ENCODE peak calls at places on chromosomes 13 and 19, in six cellular contexts. One of them, this sample, is unnamed.

GRCh38 chr13:21686761-21687391 is 16.0 kb downstream of the FGF9 start:
- DNase-seq in right atrium auricular region: no peak
- DNase-seq in right lobe of liver: no peak
- DNase-seq in BJ: no peak
- DNase-seq in glutamatergic neuron: no peak
- DNase-seq in psoas muscle: no peak
- DNase-seq in this sample: no peak

GRCh38 chr19:18253716-18254115 is 20.5 kb downstream of the IQCN start:
- DNase-seq in right atrium auricular region: no peak
- DNase-seq in psoas muscle: no peak
- DNase-seq in glutamatergic neuron: no peak
- DNase-seq in BJ: no peak
- DNase-seq in right lobe of liver: no peak
- DNase-seq in this sample: no peak

GRCh38 chr13:28138756-28139470 is 568 bp downstream of the PAN3 start:
- DNase-seq in glutamatergic neuron: peak
- DNase-seq in BJ: peak
- DNase-seq in psoas muscle: peak
- DNase-seq in right lobe of liver: peak
- DNase-seq in right atrium auricular region: peak
- DNase-seq in this sample: peak

GRCh38 chr13:113105032-113105993 is at the start of gene F7:
- DNase-seq in BJ: no peak
- DNase-seq in glutamatergic neuron: no peak
- DNase-seq in right lobe of liver: peak
- DNase-seq in psoas muscle: no peak
- DNase-seq in right atrium auricular region: no peak
- DNase-seq in this sample: no peak

GRCh38 chr19:6226444-6227155 is 53.2 kb downstream of the MLLT1 start:
- DNase-seq in BJ: no peak
- DNase-seq in glutamatergic neuron: no peak
- DNase-seq in psoas muscle: peak
- DNase-seq in right lobe of liver: peak
- DNase-seq in right atrium auricular region: no peak
- DNase-seq in this sample: no peak

GRCh38 chr13:77696006-77696862 is 1.3 kb upstream of the SLAIN1 start:
- DNase-seq in right lobe of liver: no peak
- DNase-seq in BJ: no peak
- DNase-seq in psoas muscle: no peak
- DNase-seq in right atrium auricular region: no peak
- DNase-seq in glutamatergic neuron: no peak
- DNase-seq in this sample: no peak

GRCh38 chr19:35346193-35347052 is 1.3 kb upstream of the FFAR1 start:
- DNase-seq in BJ: no peak
- DNase-seq in psoas muscle: no peak
- DNase-seq in right atrium auricular region: no peak
- DNase-seq in right lobe of liver: peak
- DNase-seq in glutamatergic neuron: no peak
- DNase-seq in this sample: no peak

GRCh38 chr19:4633140-4633967 is 6.0 kb upstream of the TNFAIP8L1 start:
- DNase-seq in right lobe of liver: peak
- DNase-seq in glutamatergic neuron: peak
- DNase-seq in right atrium auricular region: peak
- DNase-seq in BJ: no peak
- DNase-seq in psoas muscle: peak
- DNase-seq in this sample: no peak

GRCh38 chr19:5144545-5145179 is 175.7 kb downstream of the KDM4B start:
- DNase-seq in glutamatergic neuron: peak
- DNase-seq in right atrium auricular region: no peak
- DNase-seq in BJ: no peak
- DNase-seq in right lobe of liver: peak
- DNase-seq in psoas muscle: no peak
- DNase-seq in this sample: no peak

GRCh38 chr19:29663861-29664752 is 1.2 kb upstream of the PLEKHF1 start:
- DNase-seq in BJ: no peak
- DNase-seq in right atrium auricular region: no peak
- DNase-seq in psoas muscle: no peak
- DNase-seq in right lobe of liver: no peak
- DNase-seq in glutamatergic neuron: no peak
- DNase-seq in this sample: no peak

GRCh38 chr19:18415177-18415867 is 3.9 kb upstream of the SSBP4 start:
- DNase-seq in BJ: no peak
- DNase-seq in right lobe of liver: peak
- DNase-seq in psoas muscle: peak
- DNase-seq in glutamatergic neuron: no peak
- DNase-seq in right atrium auricular region: peak
- DNase-seq in this sample: no peak

GRCh38 chr19:53511933-53512374 is 26.0 kb upstream of the ZNF331 start:
- DNase-seq in BJ: no peak
- DNase-seq in right atrium auricular region: peak
- DNase-seq in glutamatergic neuron: peak
- DNase-seq in psoas muscle: peak
- DNase-seq in right lobe of liver: no peak
- DNase-seq in this sample: no peak

GRCh38 chr13:29454931-29455481 is 140.5 kb downstream of the SLC7A1 start:
- DNase-seq in psoas muscle: no peak
- DNase-seq in glutamatergic neuron: no peak
- DNase-seq in right lobe of liver: no peak
- DNase-seq in right atrium auricular region: no peak
- DNase-seq in BJ: peak
- DNase-seq in this sample: no peak

GRCh38 chr13:94712812-94713555 is 639 bp upstream of the SOX21 start:
- DNase-seq in glutamatergic neuron: peak
- DNase-seq in BJ: peak
- DNase-seq in right atrium auricular region: no peak
- DNase-seq in psoas muscle: peak
- DNase-seq in right lobe of liver: peak
- DNase-seq in this sample: peak

GRCh38 chr19:14606627-14607026 is 23.7 kb downstream of the CLEC17A start:
- DNase-seq in psoas muscle: no peak
- DNase-seq in right atrium auricular region: no peak
- DNase-seq in BJ: no peak
- DNase-seq in right lobe of liver: no peak
- DNase-seq in glutamatergic neuron: no peak
- DNase-seq in this sample: no peak

GRCh38 chr13:33169273-33169980 is 116.1 kb downstream of the STARD13 start:
- DNase-seq in right atrium auricular region: no peak
- DNase-seq in psoas muscle: no peak
- DNase-seq in glutamatergic neuron: no peak
- DNase-seq in right lobe of liver: no peak
- DNase-seq in BJ: no peak
- DNase-seq in this sample: peak

GRCh38 chr13:114096811-114097503 is 35.5 kb downstream of the RASA3 start:
- DNase-seq in right lobe of liver: peak
- DNase-seq in right atrium auricular region: peak
- DNase-seq in glutamatergic neuron: no peak
- DNase-seq in psoas muscle: no peak
- DNase-seq in BJ: no peak
- DNase-seq in this sample: no peak

GRCh38 chr13:32116210-32116609 is 84.6 kb downstream of the FRY start:
- DNase-seq in psoas muscle: no peak
- DNase-seq in right atrium auricular region: no peak
- DNase-seq in right lobe of liver: no peak
- DNase-seq in glutamatergic neuron: no peak
- DNase-seq in BJ: no peak
- DNase-seq in this sample: no peak

GRCh38 chr13:97434417-97435296 is 688 bp downstream of the RAP2A start:
- DNase-seq in right lobe of liver: peak
- DNase-seq in BJ: no peak
- DNase-seq in glutamatergic neuron: peak
- DNase-seq in psoas muscle: peak
- DNase-seq in right atrium auricular region: peak
- DNase-seq in this sample: no peak

GRCh38 chr19:41753936-41754529 is 1.3 kb upstream of the CEACAM6 start:
- DNase-seq in right lobe of liver: no peak
- DNase-seq in right atrium auricular region: no peak
- DNase-seq in glutamatergic neuron: peak
- DNase-seq in BJ: no peak
- DNase-seq in psoas muscle: no peak
- DNase-seq in this sample: no peak

GRCh38 chr13:106762711-106763110 is 194.8 kb upstream of the ARGLU1 start:
- DNase-seq in psoas muscle: no peak
- DNase-seq in glutamatergic neuron: no peak
- DNase-seq in right lobe of liver: no peak
- DNase-seq in right atrium auricular region: no peak
- DNase-seq in BJ: no peak
- DNase-seq in this sample: no peak

GRCh38 chr19:18286973-18287635 is 5.7 kb upstream of the JUND start:
- DNase-seq in right lobe of liver: no peak
- DNase-seq in glutamatergic neuron: no peak
- DNase-seq in psoas muscle: no peak
- DNase-seq in BJ: no peak
- DNase-seq in right atrium auricular region: no peak
- DNase-seq in this sample: no peak

GRCh38 chr13:48493076-48493765 is 39.7 kb downstream of the RCBTB2 start:
- DNase-seq in BJ: no peak
- DNase-seq in psoas muscle: no peak
- DNase-seq in right atrium auricular region: no peak
- DNase-seq in right lobe of liver: no peak
- DNase-seq in glutamatergic neuron: no peak
- DNase-seq in this sample: no peak

GRCh38 chr19:38216785-38217746 is 7.0 kb downstream of the DPF1 start:
- DNase-seq in glutamatergic neuron: no peak
- DNase-seq in psoas muscle: no peak
- DNase-seq in BJ: no peak
- DNase-seq in right atrium auricular region: no peak
- DNase-seq in right lobe of liver: no peak
- DNase-seq in this sample: no peak

GRCh38 chr13:61824168-61824567 is 408.5 kb upstream of the PCDH20 start:
- DNase-seq in BJ: no peak
- DNase-seq in right atrium auricular region: no peak
- DNase-seq in glutamatergic neuron: no peak
- DNase-seq in right lobe of liver: no peak
- DNase-seq in psoas muscle: no peak
- DNase-seq in this sample: no peak

GRCh38 chr19:55384576-55385235 is 614 bp upstream of the TMEM238 start:
- DNase-seq in psoas muscle: peak
- DNase-seq in BJ: no peak
- DNase-seq in right atrium auricular region: no peak
- DNase-seq in glutamatergic neuron: no peak
- DNase-seq in right lobe of liver: peak
- DNase-seq in this sample: no peak

GRCh38 chr13:21911916-21912315 is 241.0 kb downstream of the FGF9 start:
- DNase-seq in right atrium auricular region: no peak
- DNase-seq in right lobe of liver: no peak
- DNase-seq in psoas muscle: no peak
- DNase-seq in BJ: no peak
- DNase-seq in glutamatergic neuron: no peak
- DNase-seq in this sample: no peak

GRCh38 chr19:47531640-47532387 is 17.0 kb upstream of the NAPA start:
- DNase-seq in psoas muscle: no peak
- DNase-seq in right atrium auricular region: no peak
- DNase-seq in glutamatergic neuron: no peak
- DNase-seq in right lobe of liver: no peak
- DNase-seq in BJ: no peak
- DNase-seq in this sample: no peak
- TF ChIP-seq CTCF in psoas muscle: no peak
- TF ChIP-seq CTCF in right atrium auricular region: no peak
- TF ChIP-seq CTCF in glutamatergic neuron: no peak
- TF ChIP-seq CTCF in right lobe of liver: no peak
- TF ChIP-seq CTCF in BJ: no peak
- TF ChIP-seq CTCF in this sample: no peak

DNA sequence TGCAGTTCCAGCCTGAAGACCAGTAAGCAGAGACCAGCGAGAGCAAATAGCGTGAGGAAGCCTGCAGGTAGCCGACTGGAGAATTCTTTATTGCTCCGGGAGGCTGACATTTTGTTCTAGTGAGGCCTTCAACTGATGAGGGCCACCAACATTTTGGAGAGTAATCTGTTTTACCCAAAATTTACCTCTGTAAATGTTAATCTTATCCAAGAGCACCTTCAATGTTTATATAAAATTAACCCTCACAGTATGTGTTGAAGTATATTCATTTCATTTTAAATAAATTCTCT is 546.4 kb upstream of the SLITRK5 start:
- DNase-seq in right lobe of liver: no peak
- DNase-seq in psoas muscle: no peak
- DNase-seq in right atrium auricular region: no peak
- DNase-seq in BJ: no peak
- DNase-seq in glutamatergic neuron: no peak
- DNase-seq in this sample: no peak
- TF ChIP-seq CTCF in right lobe of liver: no peak
- TF ChIP-seq CTCF in psoas muscle: no peak
- TF ChIP-seq CTCF in right atrium auricular region: no peak
- TF ChIP-seq CTCF in BJ: no peak
- TF ChIP-seq CTCF in glutamatergic neuron: no peak
- TF ChIP-seq CTCF in this sample: no peak

DNA sequence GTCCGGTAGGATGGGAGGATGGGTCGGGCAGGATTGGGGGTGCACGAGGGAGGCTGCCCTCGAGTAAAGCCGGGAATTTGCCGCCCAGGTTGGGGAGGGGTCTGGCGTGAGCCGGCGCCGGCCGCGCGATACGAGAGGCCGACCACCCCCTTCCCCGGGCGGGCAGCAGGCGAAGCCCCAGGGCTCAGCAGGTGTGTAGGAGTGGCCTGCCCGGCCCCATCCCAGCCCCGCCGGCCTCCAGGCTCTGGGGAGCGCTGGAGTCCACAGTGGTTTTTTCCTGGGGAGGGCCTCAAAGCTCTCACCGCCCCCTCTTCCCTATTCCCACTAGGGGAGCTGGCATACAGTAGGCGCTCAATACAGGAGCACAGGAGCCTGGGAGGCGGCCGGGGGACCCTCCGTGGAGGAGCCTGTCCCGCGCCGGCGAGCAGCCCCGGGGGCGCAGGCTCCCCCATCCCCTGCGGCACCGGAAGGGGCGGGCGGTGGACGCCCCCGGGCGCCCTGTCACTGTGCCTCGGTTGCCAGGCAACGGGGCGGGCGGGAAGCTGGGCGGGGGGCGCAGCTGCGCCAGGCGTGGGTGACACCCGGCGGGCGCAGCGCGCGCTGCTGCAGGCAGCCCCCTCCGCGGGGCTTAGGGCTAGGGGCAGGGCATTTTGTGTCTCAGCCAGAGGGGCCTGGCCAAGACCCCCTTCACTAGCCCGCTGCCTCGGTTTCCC is 3.5 kb upstream of the REXO1 start:
- DNase-seq in BJ: no peak
- DNase-seq in psoas muscle: peak
- DNase-seq in glutamatergic neuron: peak
- DNase-seq in right lobe of liver: peak
- DNase-seq in right atrium auricular region: no peak
- DNase-seq in this sample: no peak
- TF ChIP-seq CTCF in BJ: no peak
- TF ChIP-seq CTCF in psoas muscle: no peak
- TF ChIP-seq CTCF in glutamatergic neuron: no peak
- TF ChIP-seq CTCF in right lobe of liver: no peak
- TF ChIP-seq CTCF in right atrium auricular region: no peak
- TF ChIP-seq CTCF in this sample: no peak

DNA sequence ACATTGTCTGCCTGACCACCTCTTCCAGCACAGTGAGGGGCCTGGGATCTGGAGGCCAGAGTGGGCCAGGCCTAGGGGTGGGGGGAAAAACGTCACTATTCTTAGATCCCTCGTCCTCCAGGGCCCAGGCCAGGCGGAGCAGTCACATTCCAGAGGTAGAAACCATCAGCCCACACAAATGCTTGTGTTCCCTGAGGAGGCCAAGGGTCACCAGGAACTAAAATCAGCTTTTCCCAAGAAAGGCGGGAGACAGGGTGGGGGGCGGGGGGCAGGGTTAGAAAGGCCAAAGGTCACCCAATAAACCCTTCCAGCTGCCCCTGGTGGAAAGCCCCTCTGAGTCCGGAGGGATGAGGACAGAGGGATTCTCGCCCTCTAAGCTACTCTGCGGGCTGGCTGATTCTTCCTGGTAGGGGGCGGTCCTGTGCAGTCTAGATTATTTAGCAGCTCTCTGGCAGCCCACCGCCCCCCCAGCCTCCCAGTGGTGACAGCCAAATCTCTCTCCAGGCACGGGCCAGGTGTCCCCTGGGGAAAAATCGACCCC is 23.5 kb upstream of the CCL25 start:
- DNase-seq in right atrium auricular region: no peak
- DNase-seq in right lobe of liver: no peak
- DNase-seq in glutamatergic neuron: peak
- DNase-seq in psoas muscle: no peak
- DNase-seq in BJ: no peak
- DNase-seq in this sample: no peak
- TF ChIP-seq CTCF in right atrium auricular region: no peak
- TF ChIP-seq CTCF in right lobe of liver: no peak
- TF ChIP-seq CTCF in glutamatergic neuron: no peak
- TF ChIP-seq CTCF in psoas muscle: no peak
- TF ChIP-seq CTCF in BJ: no peak
- TF ChIP-seq CTCF in this sample: no peak